ENCODE peak calls at places on chromosomes 12 and 14, in five cellular contexts. I is H1, C is choroid plexus epithelial cell, N is hepatocyte, Q is uterus. P is an unnamed sample.

GRCh38 chr12:28742791-28743190 is 406.3 kb upstream of the FAR2 start:
- DNase-seq in N (no peak), I (no peak), Q (no peak), C (peak; percentile 13), P (no peak)

GRCh38 chr12:120089105-120089504 is 27.4 kb downstream of the RAB35 start:
- DNase-seq in N (no peak), Q (no peak), I (no peak), C (peak; percentile 10), P (no peak)

GRCh38 chr14:102033241-102033640 is 53.6 kb downstream of the HSP90AA1 start:
- DNase-seq in C (no peak), I (no peak), N (no peak), Q (no peak), P (no peak)

GRCh38 chr14:95339301-95339865 is 19.7 kb upstream of the CLMN start:
- DNase-seq in I (no peak), N (no peak), Q (no peak), C (no peak), P (no peak)

GRCh38 chr14:52850520-52850919 is 59.1 kb upstream of the GNPNAT1 start:
- DNase-seq in I (peak; percentile 30), Q (no peak), C (no peak), N (no peak), P (no peak)

GRCh38 chr14:54908230-54908629 is 5.6 kb upstream of the GCH1 start:
- DNase-seq in N (no peak), I (no peak), Q (no peak), C (no peak), P (no peak)

GRCh38 chr12:7439579-7440505 is 4.1 kb downstream of the CD163L1 start:
- DNase-seq in Q (no peak), N (peak; percentile 71), C (peak; percentile 69), I (peak; percentile 77), P (peak; percentile 60)

GRCh38 chr14:80978403-80978802 is 23.0 kb downstream of the TSHR start:
- DNase-seq in N (no peak), Q (no peak), I (no peak), C (no peak), P (no peak)

GRCh38 chr12:124516850-124517249 is 50.6 kb downstream of the NCOR2 start:
- DNase-seq in I (no peak), N (no peak), C (no peak), Q (no peak), P (no peak)

GRCh38 chr12:124514996-124515932 is 52.1 kb downstream of the NCOR2 start:
- DNase-seq in N (no peak), Q (no peak), I (no peak), C (no peak), P (no peak)

GRCh38 chr12:124515981-124516380 is 51.4 kb downstream of the NCOR2 start:
- DNase-seq in Q (peak; percentile 27), I (no peak), C (no peak), N (no peak), P (no peak)

GRCh38 chr12:124518051-124518932 is 49.1 kb downstream of the NCOR2 start:
- DNase-seq in N (peak; percentile 96), C (peak; percentile 99), Q (peak; percentile 99), I (no peak), P (peak; percentile 100)

GRCh38 chr12:124517260-124518050 is 50.0 kb downstream of the NCOR2 start:
- DNase-seq in Q (peak; percentile 64), N (peak; percentile 75), C (peak; percentile 48), I (no peak), P (peak; percentile 56)
- TF ChIP-seq CTCF in Q (no peak), N (no peak), C (peak; percentile 20), I (no peak), P (no peak)

DNA sequence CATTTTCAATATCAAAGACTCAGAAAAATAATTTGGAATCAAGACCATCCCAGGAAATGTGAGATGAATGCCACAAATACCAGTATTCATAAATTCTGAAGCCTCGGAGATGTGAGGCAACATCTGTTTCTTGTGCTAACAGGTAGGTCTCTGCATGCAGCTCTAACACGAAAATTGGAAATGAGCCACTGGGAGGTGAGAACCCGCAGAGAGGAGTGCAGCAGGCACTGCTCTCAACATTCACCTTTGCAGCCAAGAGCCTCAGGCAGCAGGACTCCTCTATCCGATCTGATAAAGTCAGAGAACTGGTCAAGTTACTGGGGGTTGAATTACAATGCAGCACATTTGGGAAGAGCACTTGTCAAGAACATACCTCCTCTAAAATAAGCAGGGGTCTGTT is 209.4 kb upstream of the KRR1 start:
- DNase-seq in C (no peak), I (no peak), Q (no peak), N (no peak), P (no peak)
- H3K4me3 ChIP-seq in C (no peak overlapping the region), I (no peak overlapping the region), Q (no peak overlapping the region), N (no peak overlapping the region), P (no peak overlapping the region)

GRCh38 chr14:91405241-91405721 is 12.3 kb downstream of the CCDC88C start:
- DNase-seq in N (no peak), Q (no peak), I (no peak), C (no peak), P (no peak)
- TF ChIP-seq CTCF in N (no peak), Q (no peak), I (no peak), C (no peak), P (no peak)

GRCh38 chr14:78959674-78960264 is 789.6 kb downstream of the NRXN3 start:
- DNase-seq in C (peak; percentile 91), Q (peak; percentile 74), I (peak; percentile 80), N (peak; percentile 87), P (peak; percentile 85)
- H3K4me3 ChIP-seq in C (peak overlapping the region; percentile 32), Q (no peak overlapping the region), I (no peak overlapping the region), N (no peak overlapping the region), P (no peak overlapping the region)

DNA sequence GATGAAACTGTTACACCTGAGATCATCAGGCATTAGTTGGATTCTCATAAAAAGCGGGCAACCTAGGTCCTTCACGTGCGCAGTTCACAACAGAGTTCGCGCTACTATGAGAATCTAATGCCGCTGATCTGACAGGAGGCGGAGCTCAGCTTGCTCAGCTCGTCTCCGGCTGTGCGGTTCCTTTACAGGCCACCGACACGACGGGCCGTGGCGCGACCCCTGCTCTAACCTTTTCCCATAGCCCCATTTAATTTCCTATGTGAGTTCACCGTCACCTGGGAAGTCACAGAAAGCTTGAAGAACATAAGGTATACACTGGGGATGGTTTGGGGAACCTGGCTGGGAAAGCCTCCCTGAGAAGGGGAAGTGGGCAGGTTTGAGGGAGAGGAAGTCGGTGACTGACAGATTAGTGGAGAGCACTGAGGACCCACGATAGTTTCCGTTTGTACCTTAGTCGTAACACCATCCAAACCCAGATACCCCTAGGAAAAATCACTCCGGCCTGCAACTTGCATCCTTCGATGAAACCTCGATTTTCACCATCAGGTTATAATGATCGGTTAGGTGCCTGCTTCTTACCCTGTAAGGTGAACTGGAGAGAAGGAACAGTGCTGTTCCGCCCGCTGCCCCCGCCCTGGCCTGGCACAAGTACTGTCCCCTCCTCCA is 2.8 kb upstream of the AAAS start:
- DNase-seq in I (peak; percentile 60), C (peak; percentile 10), N (no peak), Q (peak; percentile 28), P (no peak)
- TF ChIP-seq CTCF in I (no peak), C (no peak), N (no peak), Q (no peak), P (no peak)

GRCh38 chr12:82745807-82746206 is 59.1 kb downstream of the TMTC2 start:
- DNase-seq in N (no peak), Q (no peak), I (no peak), C (no peak), P (no peak)
- H3K4me3 ChIP-seq in N (no peak overlapping the region), Q (no peak overlapping the region), I (no peak overlapping the region), C (no peak overlapping the region), P (no peak overlapping the region)

GRCh38 chr14:99194136-99194535 is 77.9 kb downstream of the BCL11B start:
- DNase-seq in N (no peak), Q (no peak), I (no peak), C (no peak), P (no peak)
- TF ChIP-seq CTCF in N (no peak), Q (no peak), I (no peak), C (no peak), P (no peak)

GRCh38 chr14:23442721-23443356 is 7.4 kb upstream of the MYH7 start:
- DNase-seq in I (peak; percentile 47), C (no peak), Q (no peak), N (no peak), P (no peak)
- H3K4me3 ChIP-seq in I (no peak overlapping the region), C (no peak overlapping the region), Q (no peak overlapping the region), N (no peak overlapping the region), P (no peak overlapping the region)

DNA sequence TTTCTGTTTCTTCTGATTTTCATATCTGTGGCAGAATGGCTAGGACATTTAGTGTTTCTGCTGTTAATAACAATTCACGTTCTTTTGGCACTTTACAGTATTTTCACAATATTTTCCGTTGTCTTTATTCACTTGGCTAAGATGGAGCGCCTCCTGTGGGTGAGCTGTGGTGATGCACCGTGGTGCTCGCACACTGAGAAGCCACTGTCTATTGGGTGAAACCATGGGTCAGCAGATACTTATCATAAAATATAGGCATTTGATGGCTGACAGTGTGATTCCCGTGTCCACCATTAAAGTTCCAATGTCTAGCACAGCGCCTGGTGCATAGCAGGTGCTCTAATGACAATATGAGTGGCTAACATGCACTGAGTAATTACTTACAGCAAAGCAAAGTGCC is 141.8 kb downstream of the VRK1 start:
- DNase-seq in N (no peak), Q (no peak), I (peak; percentile 66), C (no peak), P (no peak)
- TF ChIP-seq CTCF in N (peak; percentile 11), Q (no peak), I (peak; percentile 81), C (peak; percentile 23), P (peak; percentile 7)